ENCODE peak calls at places on chromosome 4, in seven cellular contexts. Q is GM12878, H is HCT116, O is HepG2, X is H1, D is SK-N-SH, K is GM23338. P is an unnamed sample.

GRCh38 chr4:38610844-38611550 is 53.0 kb upstream of the KLF3 start:
- DNase-seq in Q (no peak), H (no peak), O (no peak), X (no peak), D (no peak), K (no peak), P (no peak)

GRCh38 chr4:85610450-85610849 is 135.5 kb downstream of the ARHGAP24 start:
- DNase-seq in Q (peak), H (no peak), O (no peak), X (no peak), D (no peak), K (no peak), P (no peak)

GRCh38 chr4:54255881-54256280 is 26.8 kb downstream of the PDGFRA start:
- DNase-seq in Q (no peak), H (no peak), O (no peak), X (no peak), D (no peak), K (no peak), P (no peak)

GRCh38 chr4:177041356-177041755 is 248.6 kb upstream of the VEGFC start:
- DNase-seq in Q (no peak), H (no peak), O (no peak), X (no peak), D (no peak), K (no peak), P (no peak)

GRCh38 chr4:102819588-102820365 is 7.6 kb downstream of the UBE2D3 start:
- DNase-seq in Q (no peak), H (no peak), O (no peak), X (no peak), D (no peak), K (no peak), P (peak)

GRCh38 chr4:67475155-67475554 is 70.1 kb downstream of the CENPC start:
- DNase-seq in Q (no peak), H (no peak), O (no peak), X (no peak), D (no peak), K (no peak), P (no peak)

GRCh38 chr4:168097161-168097560 is 4.8 kb downstream of the ANXA10 start:
- DNase-seq in Q (no peak), H (no peak), O (no peak), X (no peak), D (no peak), K (no peak), P (no peak)

GRCh38 chr4:180947421-180947820 is 1295.8 kb upstream of the TENM3 start:
- DNase-seq in Q (no peak), H (peak), O (no peak), X (no peak), D (peak), K (no peak), P (no peak)

GRCh38 chr4:127856485-127857447 is 23.9 kb upstream of the PLK4 start:
- DNase-seq in Q (peak), H (no peak), O (no peak), X (no peak), D (no peak), K (peak), P (no peak)

GRCh38 chr4:56871357-56871993 is 36.2 kb upstream of the REST start:
- DNase-seq in Q (no peak), H (no peak), O (no peak), X (peak), D (peak), K (peak), P (no peak)

GRCh38 chr4:54779797-54780196 is 122.0 kb downstream of the KIT start:
- DNase-seq in Q (no peak), H (no peak), O (no peak), X (no peak), D (no peak), K (no peak), P (no peak)

GRCh38 chr4:109977854-109978501 is 65.3 kb downstream of the EGF start:
- DNase-seq in Q (no peak), H (peak), O (peak), X (no peak), D (peak), K (peak), P (peak)

GRCh38 chr4:79249879-79250503 is 75.9 kb downstream of the NAA11 start:
- DNase-seq in Q (no peak), H (no peak), O (no peak), X (no peak), D (no peak), K (no peak), P (no peak)
- H3K4me2 ChIP-seq in Q (no peak), H (no peak), O (no peak), X (no peak), D (no peak), K (no peak), P (no peak)

DNA sequence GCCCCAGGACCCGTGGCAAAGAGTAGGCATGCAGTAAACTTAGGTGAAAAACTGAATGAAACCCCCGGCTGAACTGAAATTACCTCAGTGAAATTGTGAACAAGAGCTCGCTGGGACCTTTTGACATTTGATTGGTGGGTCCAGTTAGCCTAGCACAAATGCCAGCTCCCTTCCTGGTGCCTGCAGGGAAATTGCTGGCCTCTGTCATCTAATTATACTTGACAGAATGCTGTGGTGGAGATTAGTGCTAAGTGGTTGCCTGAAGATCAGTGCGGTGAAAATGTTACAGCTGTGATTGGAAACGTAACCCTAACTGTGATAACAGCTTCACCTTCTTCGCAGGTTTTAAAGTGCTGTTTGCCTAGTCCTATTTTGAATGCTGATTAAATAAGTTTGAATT is 43.0 kb downstream of the ADD1 start:
- DNase-seq in Q (no peak), H (no peak), O (no peak), X (no peak), D (peak), K (no peak), P (no peak)
- TF ChIP-seq POLR2AphosphoS5 in Q (no peak), H (no peak), O (no peak), X (no peak), D (peak), K (no peak), P (no peak)

GRCh38 chr4:119233750-119234149 is 21.2 kb downstream of the USP53 start:
- DNase-seq in Q (no peak), H (no peak), O (no peak), X (no peak), D (peak), K (no peak), P (peak)
- H3K4me2 ChIP-seq in Q (no peak), H (no peak), O (no peak), X (no peak), D (peak), K (no peak), P (peak)

DNA sequence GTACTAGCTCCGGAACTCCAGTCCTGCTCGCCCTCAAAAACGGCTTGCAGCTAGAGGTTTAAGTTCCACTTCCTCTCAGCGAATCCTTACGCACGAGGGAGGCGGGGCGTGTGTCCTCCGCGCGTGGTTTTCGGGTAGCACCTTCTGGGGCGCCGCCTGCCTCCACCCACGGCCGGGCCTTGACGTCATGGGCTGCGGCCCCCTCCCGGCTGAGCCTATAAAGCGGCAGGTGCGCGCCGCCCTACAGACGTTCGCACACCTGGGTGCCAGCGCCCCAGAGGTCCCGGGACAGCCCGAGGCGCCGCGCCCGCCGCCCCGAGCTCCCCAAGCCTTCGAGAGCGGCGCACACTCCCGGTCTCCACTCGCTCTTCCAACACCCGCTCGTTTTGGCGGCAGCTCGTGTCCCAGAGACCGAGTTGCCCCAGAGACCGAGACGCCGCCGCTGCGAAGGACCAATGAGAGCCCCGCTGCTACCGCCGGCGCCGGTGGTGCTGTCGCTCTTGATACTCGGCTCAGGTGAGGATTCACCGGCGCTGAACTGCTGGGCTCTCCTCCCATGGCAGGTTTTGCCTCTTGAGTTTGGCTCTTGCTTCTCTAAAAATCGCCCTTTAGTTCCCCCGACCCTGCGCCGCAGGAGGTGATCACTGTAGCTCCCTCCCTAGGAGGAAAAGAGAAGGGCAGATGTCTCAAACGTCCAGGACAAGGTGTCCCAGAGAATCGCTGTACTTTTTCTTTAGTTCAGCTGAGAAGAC is at the start of gene AREG:
- DNase-seq in Q (peak), H (peak), O (peak), X (peak), D (peak), K (peak), P (peak)
- TF ChIP-seq POLR2AphosphoS5 in Q (no peak), H (peak), O (no peak), X (no peak), D (no peak), K (no peak), P (no peak)

GRCh38 chr4:10773656-10774055 is 89.1 kb upstream of the CLNK start:
- DNase-seq in Q (no peak), H (no peak), O (no peak), X (no peak), D (no peak), K (no peak), P (no peak)

GRCh38 chr4:10773010-10773409 is 88.4 kb upstream of the CLNK start:
- DNase-seq in Q (no peak), H (no peak), O (no peak), X (no peak), D (no peak), K (no peak), P (no peak)
- H3K4me2 ChIP-seq in Q (no peak), H (no peak), O (no peak), X (no peak), D (no peak), K (no peak), P (no peak)

GRCh38 chr4:108094923-108095482 is 73.7 kb downstream of the LEF1 start:
- DNase-seq in Q (no peak), H (no peak), O (no peak), X (no peak), D (no peak), K (no peak), P (no peak)
- TF ChIP-seq POLR2AphosphoS5 in Q (no peak), H (no peak), O (no peak), X (no peak), D (no peak), K (no peak), P (no peak)

DNA sequence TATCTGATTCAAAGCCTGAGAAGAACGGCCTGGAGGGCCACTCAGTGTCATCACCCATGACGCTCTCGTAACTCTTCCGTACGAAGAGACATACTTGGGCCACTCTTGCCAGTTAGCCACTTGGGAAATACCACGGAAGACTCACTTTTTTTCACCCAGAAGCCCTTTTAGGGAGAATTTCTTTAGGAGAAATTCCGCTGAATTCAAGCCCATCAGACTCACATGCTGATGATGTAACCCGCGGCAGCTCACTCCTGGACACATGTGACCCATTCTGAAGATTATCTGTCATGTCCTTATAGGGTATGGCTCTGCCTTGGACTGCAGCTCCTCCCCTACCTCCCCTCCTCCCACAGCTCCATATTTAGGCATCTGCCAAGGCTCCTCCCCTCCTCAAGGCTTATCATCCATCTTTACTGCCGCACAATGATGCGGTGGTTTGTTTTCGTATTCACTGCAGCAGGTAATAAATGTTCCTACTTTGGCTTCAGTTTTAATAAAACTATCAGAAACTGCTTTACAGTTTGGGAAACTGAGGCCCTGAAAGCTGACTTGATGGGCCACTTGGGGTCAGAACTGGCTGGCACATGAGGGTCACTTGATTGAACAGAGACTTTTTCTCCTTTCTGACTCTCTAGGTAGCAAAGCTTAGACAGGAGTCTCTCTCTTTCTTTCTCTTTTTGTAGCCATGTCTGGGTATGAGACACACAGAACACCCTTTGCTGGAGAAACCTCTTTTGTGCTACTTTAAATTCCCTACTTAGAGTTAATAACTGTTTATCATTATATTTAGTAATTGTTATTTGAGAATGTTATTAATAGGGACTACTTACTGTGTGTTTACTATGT is 42.1 kb downstream of the RHOH start:
- DNase-seq in Q (no peak), H (no peak), O (no peak), X (no peak), D (no peak), K (peak), P (no peak)
- H3K4me2 ChIP-seq in Q (no peak), H (no peak), O (no peak), X (no peak), D (no peak), K (no peak), P (no peak)

GRCh38 chr4:6917445-6918241 is 8.0 kb downstream of the TBC1D14 start:
- DNase-seq in Q (no peak), H (peak), O (peak), X (no peak), D (peak), K (peak), P (peak)
- TF ChIP-seq POLR2AphosphoS5 in Q (no peak), H (peak), O (no peak), X (no peak), D (no peak), K (no peak), P (no peak)